ENCODE peak calls at places on chromosomes 5 and 9, in ten cellular contexts. N, Y, G, S, Z, B, J, T, D and W are unnamed samples.

GRCh38 chr5:150675044-150675443 is 14.0 kb downstream of the MYOZ3 start:
- DNase-seq in N (no peak), Y (no peak), G (no peak), S (no peak), Z (no peak), B (no peak), J (no peak), T (no peak), D (no peak), W (no peak)

GRCh38 chr5:106876665-106877194 is 794.0 kb downstream of the EFNA5 start:
- DNase-seq in N (no peak), Y (no peak), G (peak), S (no peak), Z (no peak), B (peak), J (no peak), T (no peak), D (no peak), W (no peak)

GRCh38 chr5:94329115-94329514 is 289.3 kb downstream of the KIAA0825 start:
- DNase-seq in N (no peak), Y (no peak), G (peak), S (no peak), Z (no peak), B (no peak), J (no peak), T (no peak), D (no peak), W (no peak)

GRCh38 chr5:80399553-80400239 is 8.2 kb upstream of the ZFYVE16 start:
- DNase-seq in N (no peak), Y (no peak), G (peak), S (no peak), Z (peak), B (peak), J (peak), T (no peak), D (no peak), W (no peak)

GRCh38 chr9:88258012-88258411 is 119.7 kb upstream of the SPATA31C2 start:
- DNase-seq in N (no peak), Y (peak), G (no peak), S (peak), Z (no peak), B (no peak), J (peak), T (peak), D (peak), W (peak)

GRCh38 chr9:122940603-122941559 is at the start of gene RABGAP1:
- DNase-seq in N (peak), Y (peak), G (peak), S (peak), Z (peak), B (peak), J (peak), T (peak), D (peak), W (peak)

GRCh38 chr5:114450516-114450909 is 88.6 kb downstream of the KCNN2 start:
- DNase-seq in N (no peak), Y (peak), G (no peak), S (no peak), Z (no peak), B (no peak), J (peak), T (no peak), D (no peak), W (no peak)

GRCh38 chr5:61207884-61208283 is 45.6 kb upstream of the SMIM15 start:
- DNase-seq in N (no peak), Y (no peak), G (no peak), S (no peak), Z (no peak), B (no peak), J (no peak), T (no peak), D (no peak), W (no peak)

GRCh38 chr9:123955637-123956036 is 25.7 kb upstream of the DENND1A start:
- DNase-seq in N (no peak), Y (no peak), G (no peak), S (no peak), Z (no peak), B (no peak), J (no peak), T (no peak), D (no peak), W (no peak)

GRCh38 chr5:138541511-138541910 is 1.5 kb downstream of the ETF1 start:
- DNase-seq in N (no peak), Y (no peak), G (no peak), S (no peak), Z (no peak), B (no peak), J (no peak), T (no peak), D (no peak), W (no peak)

GRCh38 chr5:158203256-158203655 is 344.3 kb upstream of the CLINT1 start:
- DNase-seq in N (no peak), Y (no peak), G (no peak), S (no peak), Z (no peak), B (no peak), J (no peak), T (no peak), D (no peak), W (no peak)

GRCh38 chr9:36835271-36835996 is 198.6 kb downstream of the PAX5 start:
- DNase-seq in N (peak), Y (no peak), G (no peak), S (peak), Z (peak), B (no peak), J (no peak), T (no peak), D (no peak), W (no peak)

GRCh38 chr9:122991370-122991830 is 42.1 kb upstream of the GPR21 start:
- DNase-seq in N (no peak), Y (no peak), G (peak), S (no peak), Z (no peak), B (peak), J (peak), T (peak), D (peak), W (peak)

GRCh38 chr9:93065321-93065720 is 6.8 kb downstream of the SUSD3 start:
- DNase-seq in N (no peak), Y (no peak), G (no peak), S (no peak), Z (no peak), B (no peak), J (no peak), T (no peak), D (no peak), W (no peak)

GRCh38 chr9:104227108-104227507 is 133.0 kb downstream of the SMC2 start:
- DNase-seq in N (no peak), Y (no peak), G (no peak), S (no peak), Z (no peak), B (no peak), J (no peak), T (no peak), D (no peak), W (no peak)

GRCh38 chr5:77847814-77848290 is 71.7 kb upstream of the TBCA start:
- DNase-seq in N (no peak), Y (no peak), G (no peak), S (no peak), Z (no peak), B (no peak), J (no peak), T (no peak), D (no peak), W (no peak)

GRCh38 chr9:113317777-113318176 is 14.6 kb upstream of the RNF183 start:
- DNase-seq in N (no peak), Y (no peak), G (no peak), S (no peak), Z (no peak), B (peak), J (no peak), T (no peak), D (no peak), W (no peak)

GRCh38 chr9:79073201-79073600 is 498.6 kb upstream of the TLE4 start:
- DNase-seq in N (no peak), Y (no peak), G (no peak), S (no peak), Z (no peak), B (no peak), J (no peak), T (no peak), D (no peak), W (no peak)

DNA sequence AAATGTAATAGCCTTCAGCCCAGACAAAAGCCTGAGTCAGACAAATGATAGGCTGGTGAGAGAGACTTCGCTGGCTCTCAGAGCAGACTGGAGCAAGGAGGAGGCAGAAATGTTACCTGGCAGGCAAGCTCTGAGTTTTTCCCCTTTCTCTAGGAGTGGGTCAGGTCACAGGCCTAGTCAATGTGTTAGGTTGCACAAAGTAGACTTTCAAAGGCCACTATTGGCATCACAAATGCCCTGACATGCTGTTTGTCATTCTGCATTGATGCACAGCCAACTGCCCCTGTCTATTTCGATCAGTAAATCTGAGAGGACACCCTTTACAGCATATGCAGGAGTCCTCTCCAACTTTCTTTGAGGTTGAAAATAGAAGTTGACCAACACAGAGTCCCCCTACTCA is 15.5 kb upstream of the C1QTNF3 start:
- DNase-seq in N (no peak), Y (no peak), G (no peak), S (no peak), Z (no peak), B (no peak), J (no peak), T (no peak), D (no peak), W (no peak)
- H3K4me3 ChIP-seq in N (no peak), Y (no peak), G (no peak), S (no peak), Z (no peak), B (no peak), J (no peak), T (no peak), D (no peak), W (no peak)

DNA sequence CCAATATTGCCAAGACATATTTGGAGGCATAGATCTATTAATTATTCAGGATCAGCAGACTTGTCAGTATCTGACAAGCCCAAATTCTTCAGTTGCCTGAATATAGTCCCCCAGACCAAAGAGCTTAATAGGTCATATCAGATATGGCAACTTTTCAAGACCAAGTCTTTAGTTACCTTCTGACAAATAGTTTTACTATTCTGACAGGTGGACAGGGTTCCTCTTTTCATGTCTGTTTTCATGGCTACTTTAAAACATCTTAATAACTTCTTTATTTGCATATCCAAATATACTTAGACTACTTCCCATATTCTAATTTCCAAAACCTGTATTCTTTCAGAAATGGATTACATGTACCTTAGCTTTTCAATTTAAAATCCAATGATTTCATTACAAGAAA is 65.4 kb downstream of the AUH start:
- DNase-seq in N (no peak), Y (no peak), G (no peak), S (no peak), Z (no peak), B (no peak), J (no peak), T (no peak), D (no peak), W (no peak)
- TF ChIP-seq POLR2A in N (no peak), Y (no peak), G (no peak), S (no peak), Z (no peak), B (no peak), J (no peak), T (no peak), D (no peak), W (no peak)

DNA sequence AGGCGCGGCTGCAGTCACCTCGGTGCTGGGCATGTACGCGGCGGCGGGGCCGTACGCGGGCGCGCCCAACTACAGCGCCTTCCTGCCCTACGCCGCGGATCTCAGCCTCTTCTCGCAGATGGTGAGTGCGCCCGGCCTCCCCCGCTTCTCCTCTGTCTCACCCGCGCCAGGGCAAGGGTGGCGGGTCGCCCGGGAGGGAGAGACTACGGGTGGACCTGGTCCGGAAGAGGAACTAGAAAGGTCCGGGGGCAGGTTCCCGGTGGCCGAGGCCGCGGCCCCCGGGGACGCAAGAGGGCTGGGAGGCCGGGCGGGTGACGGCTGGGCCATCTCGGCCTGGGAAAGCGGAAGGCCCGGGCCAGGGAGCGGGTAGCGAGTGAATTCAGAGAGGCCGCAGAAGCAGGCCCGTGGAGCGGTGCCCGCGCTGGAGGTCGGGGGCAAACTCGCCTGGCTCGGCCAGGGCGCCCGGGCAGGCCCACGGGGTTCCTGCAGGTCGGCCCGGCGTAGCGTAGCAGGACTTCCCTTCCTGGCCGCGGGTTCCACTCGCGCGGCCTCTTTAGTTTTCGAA is 711 bp downstream of the IRX1 start:
- DNase-seq in N (no peak), Y (no peak), G (no peak), S (no peak), Z (peak), B (no peak), J (no peak), T (no peak), D (no peak), W (no peak)
- H3K4me3 ChIP-seq in N (no peak), Y (no peak), G (no peak), S (no peak), Z (no peak), B (no peak), J (no peak), T (peak), D (no peak), W (no peak)

GRCh38 chr5:126460977-126461376 is 37.8 kb downstream of the GRAMD2B start:
- DNase-seq in N (no peak), Y (no peak), G (no peak), S (no peak), Z (no peak), B (no peak), J (no peak), T (no peak), D (no peak), W (no peak)
- TF ChIP-seq POLR2A in N (no peak), Y (no peak), G (no peak), S (no peak), Z (no peak), B (no peak), J (no peak), T (no peak), D (no peak), W (no peak)

GRCh38 chr5:178113141-178113787 is at the start of gene N4BP3:
- DNase-seq in N (peak), Y (no peak), G (peak), S (no peak), Z (peak), B (no peak), J (peak), T (peak), D (peak), W (peak)

GRCh38 chr5:178111925-178112324 is 1.4 kb upstream of the N4BP3 start:
- DNase-seq in N (no peak), Y (no peak), G (no peak), S (no peak), Z (no peak), B (no peak), J (peak), T (no peak), D (no peak), W (no peak)

GRCh38 chr5:178114325-178115135 is 1.2 kb downstream of the N4BP3 start:
- DNase-seq in N (peak), Y (no peak), G (no peak), S (no peak), Z (peak), B (no peak), J (no peak), T (no peak), D (no peak), W (no peak)

GRCh38 chr5:178113841-178114324 is 551 bp downstream of the N4BP3 start:
- DNase-seq in N (no peak), Y (no peak), G (no peak), S (no peak), Z (no peak), B (no peak), J (no peak), T (no peak), D (no peak), W (no peak)

GRCh38 chr5:178112545-178112944 is 787 bp upstream of the N4BP3 start:
- DNase-seq in N (no peak), Y (no peak), G (no peak), S (no peak), Z (no peak), B (no peak), J (no peak), T (no peak), D (no peak), W (no peak)
- H3K4me3 ChIP-seq in N (peak), Y (peak), G (peak), S (no peak), Z (no peak), B (no peak), J (no peak), T (no peak), D (no peak), W (no peak)